ENCODE peak calls at places on chromosomes 2 and 18, in five cellular contexts. One of them, this sample, is unnamed.

GRCh38 chr2:187129306-187129705 is 280.3 kb upstream of the ZSWIM2 start:
- DNase-seq in LHCN-M2: no peak
- DNase-seq in HCT116: no peak
- DNase-seq in T-helper 2 cell: no peak
- DNase-seq in adipocyte: no peak
- DNase-seq in this sample: no peak

GRCh38 chr2:9234680-9235387 is 28.2 kb downstream of the ASAP2 start:
- DNase-seq in adipocyte: peak
- DNase-seq in LHCN-M2: peak
- DNase-seq in T-helper 2 cell: no peak
- DNase-seq in HCT116: peak
- DNase-seq in this sample: peak

GRCh38 chr2:230129343-230129742 is 60.6 kb upstream of the SLC16A14 start:
- DNase-seq in adipocyte: no peak
- DNase-seq in T-helper 2 cell: no peak
- DNase-seq in LHCN-M2: no peak
- DNase-seq in HCT116: no peak
- DNase-seq in this sample: no peak

GRCh38 chr2:58812766-58813344 is 571.7 kb upstream of the FANCL start:
- DNase-seq in T-helper 2 cell: no peak
- DNase-seq in adipocyte: no peak
- DNase-seq in LHCN-M2: no peak
- DNase-seq in HCT116: no peak
- DNase-seq in this sample: no peak

GRCh38 chr2:218427741-218428140 is 8.8 kb downstream of the VIL1 start:
- DNase-seq in LHCN-M2: no peak
- DNase-seq in adipocyte: no peak
- DNase-seq in HCT116: no peak
- DNase-seq in T-helper 2 cell: no peak
- DNase-seq in this sample: no peak

GRCh38 chr18:11658989-11659388 is 30.1 kb upstream of the GNAL start:
- DNase-seq in T-helper 2 cell: no peak
- DNase-seq in LHCN-M2: no peak
- DNase-seq in adipocyte: no peak
- DNase-seq in HCT116: no peak
- DNase-seq in this sample: no peak

GRCh38 chr2:197360744-197361156 is 50.2 kb upstream of the ANKRD44 start:
- DNase-seq in adipocyte: peak
- DNase-seq in LHCN-M2: peak
- DNase-seq in HCT116: no peak
- DNase-seq in T-helper 2 cell: no peak
- DNase-seq in this sample: peak

GRCh38 chr18:6859676-6860422 is 130.3 kb downstream of the ARHGAP28 start:
- DNase-seq in adipocyte: no peak
- DNase-seq in T-helper 2 cell: no peak
- DNase-seq in HCT116: no peak
- DNase-seq in LHCN-M2: no peak
- DNase-seq in this sample: no peak

GRCh38 chr2:20322527-20323300 is 27.9 kb downstream of the PUM2 start:
- DNase-seq in T-helper 2 cell: no peak
- DNase-seq in adipocyte: no peak
- DNase-seq in LHCN-M2: no peak
- DNase-seq in HCT116: no peak
- DNase-seq in this sample: no peak

GRCh38 chr2:208359632-208359986 is 47.0 kb upstream of the PTH2R start:
- DNase-seq in HCT116: no peak
- DNase-seq in LHCN-M2: no peak
- DNase-seq in adipocyte: no peak
- DNase-seq in T-helper 2 cell: no peak
- DNase-seq in this sample: no peak

GRCh38 chr2:160109939-160110673 is 47.7 kb upstream of the PLA2R1 start:
- DNase-seq in HCT116: peak
- DNase-seq in adipocyte: peak
- DNase-seq in T-helper 2 cell: peak
- DNase-seq in LHCN-M2: peak
- DNase-seq in this sample: peak

GRCh38 chr2:196101325-196101981 is 32.8 kb upstream of the DNAH7 start:
- DNase-seq in LHCN-M2: peak
- DNase-seq in T-helper 2 cell: no peak
- DNase-seq in adipocyte: no peak
- DNase-seq in HCT116: no peak
- DNase-seq in this sample: peak

GRCh38 chr2:171008550-171009205 is 79.6 kb downstream of the GORASP2 start:
- DNase-seq in adipocyte: peak
- DNase-seq in T-helper 2 cell: no peak
- DNase-seq in LHCN-M2: no peak
- DNase-seq in HCT116: no peak
- DNase-seq in this sample: no peak

GRCh38 chr18:48892146-48892855 is 58.5 kb downstream of the SMAD7 start:
- DNase-seq in HCT116: no peak
- DNase-seq in T-helper 2 cell: no peak
- DNase-seq in adipocyte: no peak
- DNase-seq in LHCN-M2: no peak
- DNase-seq in this sample: no peak

GRCh38 chr18:30280861-30281470 is 761.6 kb downstream of the DSC3 start:
- DNase-seq in adipocyte: peak
- DNase-seq in T-helper 2 cell: no peak
- DNase-seq in LHCN-M2: peak
- DNase-seq in HCT116: peak
- DNase-seq in this sample: peak

GRCh38 chr2:233532971-233533370 is 33.6 kb downstream of the USP40 start:
- DNase-seq in HCT116: no peak
- DNase-seq in T-helper 2 cell: no peak
- DNase-seq in LHCN-M2: no peak
- DNase-seq in adipocyte: no peak
- DNase-seq in this sample: no peak

GRCh38 chr2:132469095-132469494 is 52.5 kb downstream of the GPR39 start:
- DNase-seq in LHCN-M2: no peak
- DNase-seq in adipocyte: no peak
- DNase-seq in HCT116: no peak
- DNase-seq in T-helper 2 cell: no peak
- DNase-seq in this sample: no peak

GRCh38 chr2:48482774-48483173 is 47.2 kb upstream of the STON1 start:
- DNase-seq in LHCN-M2: no peak
- DNase-seq in HCT116: no peak
- DNase-seq in adipocyte: no peak
- DNase-seq in T-helper 2 cell: no peak
- DNase-seq in this sample: no peak

GRCh38 chr18:47997338-47997780 is 66.9 kb upstream of the SMAD2 start:
- DNase-seq in HCT116: no peak
- DNase-seq in LHCN-M2: peak
- DNase-seq in adipocyte: no peak
- DNase-seq in T-helper 2 cell: no peak
- DNase-seq in this sample: no peak

GRCh38 chr2:152376385-152376784 is 41.4 kb downstream of the FMNL2 start:
- DNase-seq in HCT116: no peak
- DNase-seq in adipocyte: no peak
- DNase-seq in LHCN-M2: no peak
- DNase-seq in T-helper 2 cell: no peak
- DNase-seq in this sample: no peak

GRCh38 chr2:68043719-68044498 is 18.9 kb downstream of the C1D start:
- DNase-seq in LHCN-M2: peak
- DNase-seq in HCT116: no peak
- DNase-seq in adipocyte: peak
- DNase-seq in T-helper 2 cell: no peak
- DNase-seq in this sample: peak

GRCh38 chr2:181554511-181554910 is 97.3 kb downstream of the ITGA4 start:
- DNase-seq in T-helper 2 cell: no peak
- DNase-seq in adipocyte: no peak
- DNase-seq in HCT116: no peak
- DNase-seq in LHCN-M2: no peak
- DNase-seq in this sample: no peak

GRCh38 chr2:235433860-235434259 is 60.0 kb upstream of the AGAP1 start:
- DNase-seq in HCT116: no peak
- DNase-seq in adipocyte: no peak
- DNase-seq in T-helper 2 cell: no peak
- DNase-seq in LHCN-M2: peak
- DNase-seq in this sample: peak

GRCh38 chr2:118255771-118256372 is 167.6 kb downstream of the INSIG2 start:
- DNase-seq in HCT116: no peak
- DNase-seq in adipocyte: no peak
- DNase-seq in LHCN-M2: no peak
- DNase-seq in T-helper 2 cell: no peak
- DNase-seq in this sample: no peak

GRCh38 chr2:73852020-73852419 is 23.3 kb downstream of the STAMBP start:
- DNase-seq in T-helper 2 cell: no peak
- DNase-seq in adipocyte: peak
- DNase-seq in HCT116: peak
- DNase-seq in LHCN-M2: peak
- DNase-seq in this sample: peak

GRCh38 chr2:7272180-7272579 is 355.0 kb downstream of the RNF144A start:
- DNase-seq in LHCN-M2: no peak
- DNase-seq in HCT116: no peak
- DNase-seq in T-helper 2 cell: no peak
- DNase-seq in adipocyte: peak
- DNase-seq in this sample: peak

GRCh38 chr2:100259106-100259505 is 63.2 kb downstream of the LONRF2 start:
- DNase-seq in T-helper 2 cell: no peak
- DNase-seq in HCT116: no peak
- DNase-seq in LHCN-M2: no peak
- DNase-seq in adipocyte: no peak
- DNase-seq in this sample: no peak

GRCh38 chr18:62688743-62689317 is 26.5 kb upstream of the PHLPP1 start:
- DNase-seq in LHCN-M2: no peak
- DNase-seq in HCT116: no peak
- DNase-seq in T-helper 2 cell: no peak
- DNase-seq in adipocyte: no peak
- DNase-seq in this sample: no peak

GRCh38 chr2:67476808-67477790 is 80.0 kb downstream of the ETAA1 start:
- DNase-seq in T-helper 2 cell: no peak
- DNase-seq in adipocyte: peak
- DNase-seq in HCT116: peak
- DNase-seq in LHCN-M2: peak
- DNase-seq in this sample: peak

GRCh38 chr18:48835119-48835518 is 115.6 kb downstream of the SMAD7 start:
- DNase-seq in adipocyte: no peak
- DNase-seq in T-helper 2 cell: no peak
- DNase-seq in HCT116: no peak
- DNase-seq in LHCN-M2: peak
- DNase-seq in this sample: no peak

GRCh38 chr2:176339208-176339607 is 70.0 kb downstream of the MTX2 start:
- DNase-seq in T-helper 2 cell: no peak
- DNase-seq in LHCN-M2: no peak
- DNase-seq in HCT116: no peak
- DNase-seq in adipocyte: no peak
- DNase-seq in this sample: no peak

GRCh38 chr2:174682578-174683391 is 81.5 kb downstream of the CHRNA1 start:
- DNase-seq in adipocyte: peak
- DNase-seq in HCT116: no peak
- DNase-seq in T-helper 2 cell: peak
- DNase-seq in LHCN-M2: peak
- DNase-seq in this sample: peak

GRCh38 chr2:51218057-51218456 is 186.1 kb upstream of the NRXN1 start:
- DNase-seq in LHCN-M2: no peak
- DNase-seq in adipocyte: no peak
- DNase-seq in HCT116: no peak
- DNase-seq in T-helper 2 cell: no peak
- DNase-seq in this sample: no peak

GRCh38 chr2:225937625-225938024 is 538.1 kb downstream of the NYAP2 start:
- DNase-seq in LHCN-M2: peak
- DNase-seq in HCT116: no peak
- DNase-seq in T-helper 2 cell: no peak
- DNase-seq in adipocyte: peak
- DNase-seq in this sample: peak

GRCh38 chr2:70503896-70504295 is 49.7 kb downstream of the TGFA start:
- DNase-seq in T-helper 2 cell: no peak
- DNase-seq in LHCN-M2: no peak
- DNase-seq in adipocyte: no peak
- DNase-seq in HCT116: no peak
- DNase-seq in this sample: no peak